ENCODE peak calls at places on chromosome 4, in four cellular contexts. One of them, this sample, is unnamed.

GRCh38 chr4:124389591-124389990 is 322.9 kb downstream of the ANKRD50 start:
- DNase-seq in aorta: no peak
- DNase-seq in mesendoderm: no peak
- DNase-seq in tibial nerve: no peak
- DNase-seq in this sample: no peak

GRCh38 chr4:37995299-37995821 is 35.2 kb downstream of the PTTG2 start:
- DNase-seq in tibial nerve: no peak
- DNase-seq in mesendoderm: no peak
- DNase-seq in aorta: no peak
- DNase-seq in this sample: no peak

GRCh38 chr4:140947507-140947906 is 185.8 kb downstream of the RNF150 start:
- DNase-seq in mesendoderm: no peak
- DNase-seq in aorta: no peak
- DNase-seq in tibial nerve: no peak
- DNase-seq in this sample: no peak

GRCh38 chr4:41164405-41164804 is 49.9 kb downstream of the APBB2 start:
- DNase-seq in mesendoderm: no peak
- DNase-seq in tibial nerve: no peak
- DNase-seq in aorta: no peak
- DNase-seq in this sample: no peak

GRCh38 chr4:98446499-98447375 is 185.6 kb downstream of the RAP1GDS1 start:
- DNase-seq in tibial nerve: no peak
- DNase-seq in aorta: no peak
- DNase-seq in mesendoderm: no peak
- DNase-seq in this sample: peak

GRCh38 chr4:8553216-8553615 is 27.0 kb upstream of the GPR78 start:
- DNase-seq in mesendoderm: no peak
- DNase-seq in tibial nerve: no peak
- DNase-seq in aorta: peak
- DNase-seq in this sample: no peak

GRCh38 chr4:112410364-112410763 is 105.6 kb downstream of the NEUROG2 start:
- DNase-seq in aorta: no peak
- DNase-seq in mesendoderm: no peak
- DNase-seq in tibial nerve: no peak
- DNase-seq in this sample: no peak

GRCh38 chr4:72319596-72319995 is 249.4 kb downstream of the ADAMTS3 start:
- DNase-seq in mesendoderm: no peak
- DNase-seq in aorta: no peak
- DNase-seq in tibial nerve: no peak
- DNase-seq in this sample: no peak

GRCh38 chr4:84366111-84366510 is 133.0 kb downstream of the NKX6-1 start:
- DNase-seq in mesendoderm: no peak
- DNase-seq in tibial nerve: no peak
- DNase-seq in aorta: no peak
- DNase-seq in this sample: no peak

GRCh38 chr4:138334346-138335016 is 92.3 kb upstream of the SLC7A11 start:
- DNase-seq in tibial nerve: no peak
- DNase-seq in mesendoderm: no peak
- DNase-seq in aorta: no peak
- DNase-seq in this sample: no peak

GRCh38 chr4:154014401-154015105 is 225.7 kb upstream of the SFRP2 start:
- DNase-seq in tibial nerve: no peak
- DNase-seq in mesendoderm: no peak
- DNase-seq in aorta: no peak
- DNase-seq in this sample: no peak

GRCh38 chr4:41750158-41750623 is 1.7 kb upstream of the PHOX2B start:
- DNase-seq in aorta: no peak
- DNase-seq in tibial nerve: no peak
- DNase-seq in mesendoderm: peak
- DNase-seq in this sample: no peak

GRCh38 chr4:128468485-128468989 is 180.9 kb upstream of the PGRMC2 start:
- DNase-seq in tibial nerve: peak
- DNase-seq in mesendoderm: no peak
- DNase-seq in aorta: no peak
- DNase-seq in this sample: no peak

GRCh38 chr4:137651128-137651527 is 118.8 kb upstream of the PCDH18 start:
- DNase-seq in tibial nerve: no peak
- DNase-seq in aorta: no peak
- DNase-seq in mesendoderm: no peak
- DNase-seq in this sample: no peak

GRCh38 chr4:168398589-168398988 is 80.0 kb upstream of the DDX60 start:
- DNase-seq in aorta: no peak
- DNase-seq in mesendoderm: peak
- DNase-seq in tibial nerve: no peak
- DNase-seq in this sample: no peak

GRCh38 chr4:81786063-81786763 is 314.5 kb upstream of the RASGEF1B start:
- DNase-seq in tibial nerve: peak
- DNase-seq in mesendoderm: no peak
- DNase-seq in aorta: no peak
- DNase-seq in this sample: no peak

GRCh38 chr4:82268050-82268825 is 105.6 kb downstream of the HNRNPD start:
- DNase-seq in aorta: no peak
- DNase-seq in mesendoderm: peak
- DNase-seq in tibial nerve: peak
- DNase-seq in this sample: peak

GRCh38 chr4:168615294-168615693 is 118.4 kb downstream of the PALLD start:
- DNase-seq in mesendoderm: peak
- DNase-seq in tibial nerve: no peak
- DNase-seq in aorta: no peak
- DNase-seq in this sample: no peak

DNA sequence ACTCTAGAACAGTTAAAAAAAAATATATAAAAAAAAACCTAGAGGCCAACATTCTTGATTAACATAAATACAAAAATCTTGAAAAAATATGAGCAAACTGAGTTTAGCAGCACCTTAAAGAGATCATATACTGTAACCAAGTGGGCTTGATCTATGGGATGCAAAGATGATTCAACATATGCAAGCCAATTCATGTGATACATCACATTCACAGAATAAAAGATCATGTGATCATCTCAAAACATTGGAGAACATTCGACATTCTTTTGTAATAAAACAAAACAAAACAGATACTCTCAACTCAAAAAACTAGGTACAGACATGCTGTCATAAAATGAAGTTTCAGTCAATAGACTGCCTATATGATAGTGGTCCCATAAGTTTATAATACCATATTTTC is 165.4 kb upstream of the NDST4 start:
- DNase-seq in mesendoderm: no peak
- DNase-seq in tibial nerve: no peak
- DNase-seq in aorta: no peak
- DNase-seq in this sample: no peak
- H3K27ac ChIP-seq in mesendoderm: no peak
- H3K27ac ChIP-seq in tibial nerve: no peak
- H3K27ac ChIP-seq in aorta: no peak
- H3K27ac ChIP-seq in this sample: no peak

GRCh38 chr4:26830701-26831100 is 29.9 kb upstream of the STIM2 start:
- DNase-seq in aorta: no peak
- DNase-seq in tibial nerve: no peak
- DNase-seq in mesendoderm: no peak
- DNase-seq in this sample: no peak
- H3K27ac ChIP-seq in aorta: no peak
- H3K27ac ChIP-seq in tibial nerve: no peak
- H3K27ac ChIP-seq in mesendoderm: no peak
- H3K27ac ChIP-seq in this sample: no peak

GRCh38 chr4:76892001-76892400 is 5.9 kb downstream of the SOWAHB start:
- DNase-seq in mesendoderm: no peak
- DNase-seq in tibial nerve: no peak
- DNase-seq in aorta: no peak
- DNase-seq in this sample: no peak

GRCh38 chr4:76886214-76886613 is 11.7 kb downstream of the SOWAHB start:
- DNase-seq in tibial nerve: no peak
- DNase-seq in aorta: no peak
- DNase-seq in mesendoderm: no peak
- DNase-seq in this sample: no peak

GRCh38 chr4:76883147-76883546 is 14.8 kb downstream of the SOWAHB start:
- DNase-seq in aorta: no peak
- DNase-seq in mesendoderm: no peak
- DNase-seq in tibial nerve: no peak
- DNase-seq in this sample: no peak

GRCh38 chr4:76882630-76883029 is 15.3 kb downstream of the SOWAHB start:
- DNase-seq in tibial nerve: no peak
- DNase-seq in aorta: no peak
- DNase-seq in mesendoderm: no peak
- DNase-seq in this sample: no peak

GRCh38 chr4:76886848-76887441 is 11.0 kb downstream of the SOWAHB start:
- DNase-seq in aorta: no peak
- DNase-seq in mesendoderm: no peak
- DNase-seq in tibial nerve: no peak
- DNase-seq in this sample: no peak
- H3K27ac ChIP-seq in aorta: no peak
- H3K27ac ChIP-seq in mesendoderm: no peak
- H3K27ac ChIP-seq in tibial nerve: no peak
- H3K27ac ChIP-seq in this sample: no peak

GRCh38 chr4:101158136-101158485 is 189.2 kb downstream of the PPP3CA start:
- DNase-seq in mesendoderm: peak
- DNase-seq in aorta: no peak
- DNase-seq in tibial nerve: no peak
- DNase-seq in this sample: no peak
- H3K27ac ChIP-seq in mesendoderm: no peak
- H3K27ac ChIP-seq in aorta: no peak
- H3K27ac ChIP-seq in tibial nerve: no peak
- H3K27ac ChIP-seq in this sample: no peak

GRCh38 chr4:135194477-135194876 is 992.9 kb upstream of the PABPC4L start:
- DNase-seq in aorta: peak
- DNase-seq in tibial nerve: no peak
- DNase-seq in mesendoderm: no peak
- DNase-seq in this sample: no peak
- H3K27ac ChIP-seq in aorta: no peak
- H3K27ac ChIP-seq in tibial nerve: no peak
- H3K27ac ChIP-seq in mesendoderm: no peak
- H3K27ac ChIP-seq in this sample: no peak

DNA sequence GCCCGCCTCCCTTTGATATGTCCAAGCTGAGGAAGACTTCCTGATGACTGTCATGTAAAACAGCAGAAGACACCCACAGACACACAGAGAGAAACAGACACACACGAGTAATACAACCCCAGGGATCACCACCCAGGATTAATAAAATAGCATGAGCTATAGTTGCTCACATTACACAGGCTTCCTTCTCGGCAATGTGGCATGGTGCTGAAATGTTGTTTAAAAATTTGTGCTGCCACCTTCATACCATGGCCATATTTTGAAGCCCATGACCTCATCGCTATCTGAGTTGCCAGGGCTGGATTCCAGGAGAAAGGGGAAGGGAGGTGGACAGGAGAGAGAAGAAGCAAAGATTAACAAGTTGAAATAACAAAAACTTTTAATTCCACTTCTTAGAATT is 111.7 kb downstream of the SYNPO2 start:
- DNase-seq in tibial nerve: no peak
- DNase-seq in mesendoderm: no peak
- DNase-seq in aorta: peak
- DNase-seq in this sample: no peak
- H3K27ac ChIP-seq in tibial nerve: no peak
- H3K27ac ChIP-seq in mesendoderm: no peak
- H3K27ac ChIP-seq in aorta: peak
- H3K27ac ChIP-seq in this sample: no peak

This sample was measured in CD4-positive, alpha-beta T cell.